ENCODE peak calls at places on chromosomes 13 and 19, in four cellular contexts. C is upper lobe of left lung, X is thoracic aorta, W is activated B cell treated with CpG ODN at 0.5 μM for 24 hours. Y is an unnamed sample.

GRCh38 chr13:50798923-50799322 is 44.6 kb downstream of the DLEU7 start:
- DNase-seq in W (no peak), C (no peak), X (no peak), Y (no peak)

GRCh38 chr13:112761701-112762689 is 72.2 kb downstream of the ATP11A start:
- DNase-seq in C (no peak), W (no peak), X (no peak), Y (no peak)

GRCh38 chr13:26022538-26023292 is 29.1 kb downstream of the SHISA2 start:
- DNase-seq in X (peak), W (no peak), C (peak), Y (no peak)

GRCh38 chr19:29587518-29587986 is 18.5 kb upstream of the POP4 start:
- DNase-seq in C (no peak), X (no peak), W (no peak), Y (peak)

GRCh38 chr13:78689011-78689410 is 30.1 kb upstream of the OBI1 start:
- DNase-seq in X (no peak), C (no peak), W (no peak), Y (no peak)

GRCh38 chr13:74651121-74651520 is 516.9 kb upstream of the KLF12 start:
- DNase-seq in X (no peak), W (no peak), C (no peak), Y (no peak)

GRCh38 chr13:95247857-95248256 is 53.4 kb downstream of the ABCC4 start:
- DNase-seq in W (no peak), C (no peak), X (no peak), Y (no peak)

GRCh38 chr13:51525567-51526165 is 58.6 kb upstream of the WDFY2 start:
- DNase-seq in C (no peak), W (no peak), X (no peak), Y (no peak)

GRCh38 chr19:56720281-56720680 is 48.7 kb upstream of the ZNF835 start:
- DNase-seq in C (no peak), X (no peak), W (no peak), Y (no peak)

GRCh38 chr13:101289764-101290163 is 126.5 kb downstream of the NALCN start:
- DNase-seq in W (no peak), X (no peak), C (peak), Y (no peak)

GRCh38 chr19:35207391-35207871 is 21.1 kb downstream of the FAM187B start:
- DNase-seq in W (no peak), C (no peak), X (no peak), Y (no peak)

GRCh38 chr13:109154546-109154945 is 525.1 kb downstream of the MYO16 start:
- DNase-seq in W (no peak), C (no peak), X (no peak), Y (no peak)

GRCh38 chr19:46181386-46181774 is 33.3 kb downstream of the IGFL2 start:
- DNase-seq in X (no peak), C (no peak), W (no peak), Y (no peak)

GRCh38 chr13:108777421-108778420 is 148.3 kb downstream of the MYO16 start:
- DNase-seq in X (no peak), W (no peak), C (no peak), Y (no peak)

GRCh38 chr19:27776020-27776419 is 1436.9 kb downstream of the UQCRFS1 start:
- DNase-seq in X (no peak), W (no peak), C (no peak), Y (no peak)

GRCh38 chr13:27406178-27406939 is 18.1 kb upstream of the GTF3A start:
- DNase-seq in W (no peak), C (no peak), X (no peak), Y (peak)

GRCh38 chr19:33905473-33905936 is 108.8 kb downstream of the KCTD15 start:
- DNase-seq in C (peak), X (no peak), W (no peak), Y (no peak)

GRCh38 chr13:95858286-95859075 is 181.5 kb downstream of the DNAJC3 start:
- DNase-seq in X (no peak), C (no peak), W (no peak), Y (no peak)

GRCh38 chr13:95197548-95197947 is 103.7 kb downstream of the ABCC4 start:
- DNase-seq in C (no peak), X (no peak), W (no peak), Y (no peak)

GRCh38 chr13:32426981-32427851 is 714 bp downstream of the N4BP2L1 start:
- DNase-seq in C (peak), W (peak), X (no peak), Y (peak)

GRCh38 chr13:66305960-66306617 is 924.0 kb downstream of the PCDH9 start:
- DNase-seq in W (no peak), C (no peak), X (no peak), Y (no peak)

GRCh38 chr13:112451512-112452379 is 75.6 kb downstream of the SPACA7 start:
- DNase-seq in W (no peak), C (no peak), X (no peak), Y (peak)

GRCh38 chr13:49082653-49083536 is 107.2 kb downstream of the FNDC3A start:
- DNase-seq in X (no peak), W (no peak), C (no peak), Y (peak)

GRCh38 chr13:94329277-94329676 is 150.2 kb downstream of the DCT start:
- DNase-seq in W (no peak), C (no peak), X (no peak), Y (no peak)

GRCh38 chr13:83943530-83944279 is 61.4 kb upstream of the SLITRK1 start:
- DNase-seq in W (no peak), C (no peak), X (no peak), Y (no peak)

GRCh38 chr19:27792576-27793127 is 1420.3 kb downstream of the UQCRFS1 start:
- DNase-seq in X (no peak), W (no peak), C (no peak), Y (no peak)

GRCh38 chr19:39409886-39410619 is 2.4 kb upstream of the PLEKHG2 start:
- DNase-seq in W (peak), C (peak), X (no peak), Y (peak)
- TF ChIP-seq CTCF in W (no peak), C (peak), X (no peak), Y (no peak)

GRCh38 chr13:39415403-39415802 is 187.6 kb downstream of the LHFPL6 start:
- DNase-seq in W (no peak), C (no peak), X (no peak), Y (no peak)
- TF ChIP-seq CTCF in W (no peak), C (no peak), X (no peak), Y (peak)

GRCh38 chr13:44312898-44313551 is 60.6 kb upstream of the SERP2 start:
- DNase-seq in C (no peak), W (no peak), X (no peak), Y (no peak)
- TF ChIP-seq CTCF in C (no peak), W (no peak), X (no peak), Y (no peak)

GRCh38 chr19:1408300-1409203 is 1.2 kb downstream of the DAZAP1 start:
- DNase-seq in W (peak), X (no peak), C (peak), Y (peak)

GRCh38 chr19:1407662-1408299 is 395 bp downstream of the DAZAP1 start:
- DNase-seq in X (no peak), W (no peak), C (peak), Y (peak)

GRCh38 chr19:1406496-1406817 is 929 bp upstream of the DAZAP1 start:
- DNase-seq in W (no peak), C (no peak), X (no peak), Y (no peak)

GRCh38 chr19:1409204-1410005 is 2.0 kb downstream of the DAZAP1 start:
- DNase-seq in X (no peak), C (peak), W (no peak), Y (no peak)

DNA sequence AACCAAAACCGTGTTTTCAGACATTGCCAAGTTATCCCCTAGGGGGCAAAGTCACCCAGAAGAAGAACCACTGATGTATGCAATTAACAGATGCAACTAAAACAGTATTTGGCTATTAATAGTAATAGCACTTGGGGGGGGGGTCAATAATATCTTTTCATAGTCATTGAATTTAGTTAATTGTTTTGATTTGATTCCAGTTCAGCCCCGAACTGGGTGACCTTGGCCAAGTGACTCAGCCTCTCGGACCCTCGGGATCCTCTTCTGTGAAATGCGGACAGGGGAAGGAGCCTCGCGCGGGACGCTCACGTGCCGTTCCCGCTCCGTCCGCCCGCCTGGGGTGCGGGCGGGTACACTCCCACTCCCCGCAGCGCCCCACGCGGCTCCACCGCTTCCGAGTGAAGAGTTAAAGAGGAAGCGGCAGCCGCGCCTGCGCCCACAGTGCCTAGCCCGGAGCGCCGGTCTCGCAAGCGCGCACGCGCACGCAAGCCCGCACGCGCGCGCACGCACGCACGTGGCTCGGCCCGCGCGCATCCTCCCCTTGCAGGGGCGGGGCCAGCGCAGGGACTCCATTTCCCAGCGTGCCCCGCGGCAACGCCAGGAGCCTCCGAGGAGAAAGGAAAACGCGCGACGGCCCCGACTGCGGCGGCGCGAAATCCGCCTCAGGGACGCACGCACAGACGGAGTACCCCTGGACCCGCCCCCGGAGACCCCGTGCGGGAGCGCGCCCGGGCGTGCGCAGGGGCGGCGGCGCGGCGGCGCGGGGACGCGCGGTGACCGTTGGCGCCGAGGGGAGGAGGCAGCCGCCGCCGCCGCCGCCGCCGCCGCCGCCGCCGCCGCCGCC is at the start of gene DAZAP1:
- DNase-seq in W (peak), C (peak), X (peak), Y (peak)
- TF ChIP-seq CTCF in W (no peak), C (peak), X (peak), Y (peak)

DNA sequence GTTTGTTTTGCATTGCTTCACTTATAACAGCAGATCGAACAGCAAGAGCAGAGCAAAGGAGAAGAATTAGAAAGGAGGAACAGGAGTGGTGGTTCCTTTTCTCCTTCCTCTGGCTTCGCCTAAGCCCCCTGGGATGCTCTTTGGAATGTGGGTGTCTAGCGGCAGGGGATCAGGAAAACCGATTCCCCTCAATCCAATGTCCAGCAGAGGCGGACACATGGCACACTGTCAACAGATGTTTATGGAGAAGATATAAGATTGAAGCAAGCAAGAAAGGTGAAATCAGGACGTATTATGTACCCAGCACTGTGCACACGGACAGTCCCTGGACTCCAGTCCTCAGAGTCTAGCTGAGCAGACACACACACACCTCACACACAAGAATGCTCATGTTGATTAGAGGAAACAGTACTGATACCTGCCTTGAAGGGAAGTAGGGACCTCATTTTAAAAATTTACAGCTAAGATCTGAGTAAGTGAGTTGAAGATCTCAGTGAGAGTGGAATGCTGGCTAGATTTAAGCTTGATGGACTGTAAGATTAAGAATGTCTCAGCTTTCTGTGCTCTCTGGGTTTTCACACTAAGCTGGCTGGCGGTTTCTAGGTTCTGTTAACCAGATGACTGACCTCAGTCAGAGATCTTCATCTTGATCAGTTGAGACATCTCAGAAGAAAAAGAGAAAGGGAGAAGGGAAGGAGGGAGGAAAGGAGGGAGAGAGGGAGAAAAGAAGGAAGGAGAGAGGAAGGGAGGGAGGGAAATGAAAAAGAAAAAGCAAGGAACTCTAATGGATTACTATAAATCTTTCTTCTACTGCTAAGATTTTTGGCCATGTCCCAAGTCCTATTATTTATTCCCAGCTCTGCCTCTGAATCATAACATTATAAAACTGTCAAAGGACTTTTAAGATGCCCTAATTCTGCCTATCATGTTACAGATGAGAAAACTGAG is 44.8 kb downstream of the FLT1 start:
- DNase-seq in W (no peak), C (no peak), X (no peak), Y (no peak)
- TF ChIP-seq CTCF in W (no peak), C (no peak), X (no peak), Y (no peak)

GRCh38 chr19:7700128-7700470 is 1.8 kb downstream of the FCER2 start:
- DNase-seq in W (no peak), X (no peak), C (no peak), Y (no peak)
- TF ChIP-seq CTCF in W (no peak), X (no peak), C (no peak), Y (no peak)

GRCh38 chr19:3697094-3697493 is 3.2 kb downstream of the PIP5K1C start:
- DNase-seq in C (peak), X (no peak), W (no peak), Y (no peak)

GRCh38 chr19:3695986-3696659 is 4.1 kb downstream of the PIP5K1C start:
- DNase-seq in W (no peak), C (peak), X (no peak), Y (no peak)

GRCh38 chr19:3696660-3696995 is 3.6 kb downstream of the PIP5K1C start:
- DNase-seq in W (no peak), X (no peak), C (no peak), Y (no peak)

GRCh38 chr19:3694361-3695123 is 5.7 kb downstream of the PIP5K1C start:
- DNase-seq in X (no peak), W (no peak), C (peak), Y (no peak)

GRCh38 chr19:3695124-3695733 is 5.0 kb downstream of the PIP5K1C start:
- DNase-seq in C (peak), W (no peak), X (no peak), Y (no peak)
- TF ChIP-seq CTCF in C (no peak), W (no peak), X (no peak), Y (no peak)

DNA sequence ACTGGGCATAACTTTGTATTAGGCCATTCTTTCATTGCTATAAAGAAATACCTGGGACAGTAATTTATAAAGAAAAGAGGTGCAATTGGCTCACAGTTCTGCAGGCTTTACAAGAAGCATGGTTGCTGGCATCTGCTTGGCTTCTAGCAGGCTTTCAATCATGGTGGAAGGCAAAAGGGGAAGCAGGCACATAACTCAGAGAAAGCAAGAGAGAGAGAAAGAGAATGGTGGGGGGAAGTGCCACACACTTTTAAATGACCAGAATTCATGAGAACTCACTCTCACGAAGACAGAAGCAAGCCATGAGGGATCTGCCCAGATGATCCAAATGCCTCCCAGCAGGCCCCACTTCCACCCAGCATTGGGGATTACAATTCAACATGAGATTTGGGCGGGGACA is 179.7 kb downstream of the SPRY2 start:
- DNase-seq in C (no peak), X (no peak), W (no peak), Y (no peak)
- TF ChIP-seq CTCF in C (no peak), X (no peak), W (no peak), Y (no peak)

Y was measured in GM10248.